ENCODE peak calls at places on chromosomes 3 and 15, in five cellular contexts. D is prostate gland, O is PC-3, H is tibial artery, A is AG04449. C is an unnamed sample.

GRCh38 chr3:5304789-5305680 is 117.5 kb downstream of the EDEM1 start:
- DNase-seq in D (peak), O (peak), H (no peak), A (no peak), C (no peak)

GRCh38 chr3:150180349-150180748 is 209.7 kb upstream of the PFN2 start:
- DNase-seq in D (no peak), O (peak), H (no peak), A (peak), C (no peak)

GRCh38 chr3:50194903-50195500 is 3.6 kb downstream of the GNAT1 start:
- DNase-seq in D (no peak), O (peak), H (no peak), A (no peak), C (no peak)

GRCh38 chr15:26771917-26772587 is 814 bp downstream of the GABRB3 start:
- DNase-seq in D (no peak), O (no peak), H (no peak), A (no peak), C (no peak)

GRCh38 chr3:194957743-194958240 is 272.1 kb downstream of the FAM43A start:
- DNase-seq in D (no peak), O (no peak), H (no peak), A (no peak), C (no peak)

GRCh38 chr15:58686286-58686685 is 63.2 kb downstream of the ADAM10 start:
- DNase-seq in D (no peak), O (no peak), H (no peak), A (no peak), C (no peak)

GRCh38 chr3:46665763-46666470 is 27.6 kb downstream of the ALS2CL start:
- DNase-seq in D (no peak), O (no peak), H (no peak), A (no peak), C (no peak)

GRCh38 chr15:38696120-38696727 is 131.6 kb upstream of the RASGRP1 start:
- DNase-seq in D (no peak), O (peak), H (no peak), A (no peak), C (no peak)

GRCh38 chr3:190125669-190126068 is 5.0 kb upstream of the P3H2 start:
- DNase-seq in D (peak), O (no peak), H (no peak), A (no peak), C (no peak)

GRCh38 chr15:85761635-85762034 is 33.1 kb downstream of the KLHL25 start:
- DNase-seq in D (no peak), O (no peak), H (no peak), A (no peak), C (no peak)

GRCh38 chr3:41418961-41419691 is 219.8 kb downstream of the CTNNB1 start:
- DNase-seq in D (no peak), O (peak), H (no peak), A (peak), C (no peak)

GRCh38 chr15:72168131-72168825 is 29.3 kb downstream of the GRAMD2A start:
- DNase-seq in D (peak), O (peak), H (no peak), A (no peak), C (no peak)

GRCh38 chr3:31219131-31219843 is 313.4 kb upstream of the STT3B start:
- DNase-seq in D (no peak), O (no peak), H (no peak), A (peak), C (no peak)

GRCh38 chr3:2098398-2099027 is at the start of gene CNTN4:
- DNase-seq in D (peak), O (no peak), H (peak), A (no peak), C (no peak)

GRCh38 chr15:68307131-68307928 is 29.8 kb downstream of the FEM1B start:
- DNase-seq in D (no peak), O (no peak), H (no peak), A (no peak), C (no peak)

GRCh38 chr15:66484539-66485112 is 12.9 kb downstream of the SNAPC5 start:
- DNase-seq in D (no peak), O (no peak), H (no peak), A (no peak), C (no peak)

GRCh38 chr3:26438325-26438940 is 184.1 kb upstream of the LRRC3B start:
- DNase-seq in D (no peak), O (no peak), H (no peak), A (no peak), C (no peak)

GRCh38 chr3:134373942-134374790 is at the start of gene AMOTL2:
- DNase-seq in D (peak), O (peak), H (peak), A (peak), C (no peak)

GRCh38 chr3:157428957-157429356 is 7.7 kb upstream of the PTX3 start:
- DNase-seq in D (no peak), O (no peak), H (no peak), A (no peak), C (no peak)

GRCh38 chr3:139533781-139534443 is 5.6 kb downstream of the RBP1 start:
- DNase-seq in D (no peak), O (peak), H (no peak), A (no peak), C (no peak)

GRCh38 chr3:119630562-119631329 is 29.6 kb downstream of the POPDC2 start:
- DNase-seq in D (no peak), O (no peak), H (no peak), A (no peak), C (no peak)

GRCh38 chr3:47394867-47395266 is 14.0 kb downstream of the PTPN23 start:
- DNase-seq in D (no peak), O (no peak), H (no peak), A (no peak), C (no peak)

GRCh38 chr3:23959147-23959900 is 14.2 kb downstream of the NR1D2 start:
- DNase-seq in D (no peak), O (peak), H (no peak), A (peak), C (no peak)

GRCh38 chr3:195895078-195895899 is 13.1 kb downstream of the TNK2 start:
- DNase-seq in D (no peak), O (peak), H (peak), A (no peak), C (peak)

GRCh38 chr15:73908030-73908821 is 18.0 kb upstream of the LOXL1 start:
- DNase-seq in D (peak), O (peak), H (peak), A (no peak), C (peak)

GRCh38 chr3:26484140-26484539 is 138.4 kb upstream of the LRRC3B start:
- DNase-seq in D (no peak), O (no peak), H (no peak), A (no peak), C (no peak)

GRCh38 chr3:99066863-99067262 is 165.4 kb upstream of the DCBLD2 start:
- DNase-seq in D (no peak), O (no peak), H (no peak), A (no peak), C (no peak)

GRCh38 chr3:9553021-9553948 is at the start of gene LHFPL4:
- DNase-seq in D (no peak), O (no peak), H (no peak), A (no peak), C (no peak)
- H3K4me3 ChIP-seq in D (no peak), O (no peak), H (no peak), A (no peak), C (no peak)

DNA sequence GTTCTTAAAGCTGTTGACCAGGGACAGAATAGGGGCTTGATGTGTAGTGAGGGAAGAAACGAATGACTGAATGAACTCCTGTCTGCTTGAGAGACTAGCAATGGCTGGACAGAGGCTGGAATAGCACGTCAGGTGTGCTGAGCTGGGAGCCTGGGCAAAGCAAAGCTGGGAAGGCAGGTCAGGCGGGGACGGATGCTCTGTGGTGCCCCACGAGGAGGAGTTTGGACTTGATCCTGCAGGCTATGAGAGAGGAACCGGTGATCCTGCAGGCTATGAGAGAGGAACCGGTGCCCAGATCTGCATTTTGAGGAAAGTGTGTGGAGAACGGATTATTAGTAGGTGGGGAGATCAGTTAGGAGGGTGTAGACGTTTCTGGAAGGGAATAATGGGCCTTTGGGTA is 31.3 kb upstream of the PSTPIP1 start:
- DNase-seq in D (no peak), O (no peak), H (no peak), A (no peak), C (no peak)
- H3K4me3 ChIP-seq in D (no peak), O (no peak), H (no peak), A (no peak), C (no peak)

GRCh38 chr15:25055356-25056068 is 100.7 kb downstream of the SNRPN start:
- DNase-seq in D (no peak), O (no peak), H (no peak), A (no peak), C (no peak)

GRCh38 chr15:25056484-25057429 is 102.0 kb downstream of the SNRPN start:
- DNase-seq in D (no peak), O (no peak), H (no peak), A (no peak), C (no peak)

GRCh38 chr15:25053000-25053815 is 98.4 kb downstream of the SNRPN start:
- DNase-seq in D (no peak), O (no peak), H (no peak), A (no peak), C (no peak)

GRCh38 chr15:25054329-25054728 is 99.5 kb downstream of the SNRPN start:
- DNase-seq in D (no peak), O (no peak), H (no peak), A (no peak), C (no peak)

GRCh38 chr15:25054943-25055342 is 100.2 kb downstream of the SNRPN start:
- DNase-seq in D (no peak), O (no peak), H (no peak), A (no peak), C (no peak)
- H3K4me3 ChIP-seq in D (no peak), O (no peak), H (no peak), A (no peak), C (no peak)

DNA sequence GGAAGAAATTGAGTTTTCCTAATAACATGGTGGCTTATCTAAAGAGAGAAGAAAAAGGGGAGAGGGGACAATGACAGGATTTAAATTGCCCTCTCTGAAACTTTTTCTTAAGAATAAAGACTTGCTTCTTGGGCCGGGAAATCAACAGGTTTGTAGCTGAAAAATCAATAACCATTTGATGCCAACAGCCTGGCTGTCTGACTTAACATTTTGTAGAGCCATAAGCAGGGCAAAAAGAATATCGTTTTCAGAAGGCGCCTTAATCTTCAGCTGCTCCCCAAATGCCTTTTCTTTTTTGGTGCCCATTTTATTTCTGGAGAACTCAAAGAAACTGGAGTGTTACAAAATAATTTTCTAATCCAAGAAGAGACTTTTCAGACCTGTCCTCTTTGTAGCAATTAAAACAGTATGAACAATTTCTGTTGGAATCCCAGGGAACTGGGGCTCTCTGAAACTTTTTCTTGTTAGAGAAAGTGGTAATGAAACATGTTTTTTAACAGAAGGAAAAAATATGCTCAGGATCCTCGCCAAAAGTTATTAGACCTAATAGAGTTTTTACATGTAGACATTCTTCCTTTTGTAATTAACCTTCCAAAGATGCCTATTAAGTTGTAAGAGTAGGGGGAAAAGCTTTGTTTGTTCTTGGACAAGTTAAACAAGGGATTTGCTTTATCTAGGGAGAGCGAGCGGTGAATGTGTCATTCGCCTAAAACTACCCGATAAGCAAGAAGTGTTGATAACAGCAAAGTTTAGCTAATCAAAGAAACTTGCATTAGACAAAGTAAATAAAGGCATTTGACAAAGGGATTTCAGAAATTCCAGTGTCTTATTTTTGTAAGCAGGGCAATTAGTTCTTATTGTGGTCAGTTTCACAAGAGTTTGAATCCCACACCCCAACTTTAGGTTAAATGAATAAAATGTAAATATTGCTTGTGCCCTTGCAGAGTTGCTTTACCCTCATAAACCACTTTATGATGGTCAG is 2.2 kb downstream of the RARB start:
- DNase-seq in D (no peak), O (no peak), H (no peak), A (no peak), C (no peak)
- H3K4me3 ChIP-seq in D (peak), O (no peak), H (peak), A (peak), C (no peak)

GRCh38 chr15:80778621-80778963 is 578 bp upstream of the CEMIP start:
- DNase-seq in D (no peak), O (no peak), H (no peak), A (no peak), C (no peak)

GRCh38 chr15:80780416-80781221 is 1.4 kb downstream of the CEMIP start:
- DNase-seq in D (peak), O (peak), H (no peak), A (no peak), C (no peak)

GRCh38 chr15:80777836-80778620 is 1.1 kb upstream of the CEMIP start:
- DNase-seq in D (no peak), O (peak), H (no peak), A (no peak), C (no peak)

GRCh38 chr15:80778964-80779657 is at the start of gene CEMIP:
- DNase-seq in D (peak), O (peak), H (peak), A (peak), C (peak)

GRCh38 chr15:80779658-80780415 is 667 bp downstream of the CEMIP start:
- DNase-seq in D (peak), O (peak), H (no peak), A (no peak), C (no peak)
- H3K4me3 ChIP-seq in D (peak), O (peak), H (peak), A (peak), C (no peak)

C was measured in naive thymus-derived CD4-positive, alpha-beta T cell.